ENCODE peak calls at places on chromosomes 7 and 10, in eight cellular contexts. Y, K, S, D, A, V, J and Z are unnamed samples.

GRCh38 chr7:114243646-114244045 is 171.0 kb upstream of the FOXP2 start:
- DNase-seq in K (no peak), Y (no peak), D (no peak), J (no peak), S (no peak), A (no peak), V (no peak), Z (no peak)

GRCh38 chr10:35355971-35356724 is 19.8 kb downstream of the CCNY start:
- DNase-seq in S (no peak), V (no peak), A (no peak), K (no peak), D (no peak), J (no peak), Y (no peak), Z (no peak)

GRCh38 chr7:9516672-9517071 is 1083.3 kb downstream of the NXPH1 start:
- DNase-seq in Y (no peak), A (no peak), D (no peak), S (no peak), V (no peak), K (no peak), J (no peak), Z (no peak)

GRCh38 chr7:94354950-94355349 is 39.7 kb upstream of the COL1A2 start:
- DNase-seq in D (no peak), S (no peak), J (no peak), Y (no peak), K (no peak), V (no peak), A (no peak), Z (no peak)

GRCh38 chr7:132190683-132191082 is 385.6 kb downstream of the PLXNA4 start:
- DNase-seq in Y (no peak), D (no peak), A (no peak), V (no peak), K (no peak), S (no peak), J (no peak), Z (no peak)

GRCh38 chr7:47901542-47901941 is 46.7 kb downstream of the PKD1L1 start:
- DNase-seq in A (no peak), D (peak), Y (no peak), J (no peak), S (no peak), V (no peak), K (no peak), Z (no peak)

GRCh38 chr7:74069086-74069541 is 14.5 kb upstream of the LIMK1 start:
- DNase-seq in S (no peak), V (no peak), K (no peak), Y (no peak), J (no peak), A (no peak), D (no peak), Z (no peak)

GRCh38 chr10:19021162-19021561 is 27.4 kb upstream of the MALRD1 start:
- DNase-seq in Y (no peak), K (no peak), J (no peak), A (no peak), D (no peak), V (no peak), S (no peak), Z (no peak)

GRCh38 chr7:8136331-8136730 is 125.6 kb downstream of the ICA1 start:
- DNase-seq in K (no peak), J (no peak), V (no peak), D (no peak), Y (no peak), A (no peak), S (no peak), Z (no peak)

GRCh38 chr7:135976312-135977019 is 693 bp downstream of the MTPN start:
- DNase-seq in A (no peak), J (no peak), D (peak), Y (peak), K (peak), S (peak), V (peak), Z (no peak)

GRCh38 chr7:78742694-78743093 is 710.8 kb downstream of the MAGI2 start:
- DNase-seq in A (no peak), V (no peak), Y (no peak), D (no peak), K (no peak), J (no peak), S (no peak), Z (no peak)

GRCh38 chr10:102230861-102231356 is 4.8 kb downstream of the ELOVL3 start:
- DNase-seq in S (peak), K (peak), J (no peak), V (peak), D (no peak), Y (peak), A (no peak), Z (no peak)

DNA sequence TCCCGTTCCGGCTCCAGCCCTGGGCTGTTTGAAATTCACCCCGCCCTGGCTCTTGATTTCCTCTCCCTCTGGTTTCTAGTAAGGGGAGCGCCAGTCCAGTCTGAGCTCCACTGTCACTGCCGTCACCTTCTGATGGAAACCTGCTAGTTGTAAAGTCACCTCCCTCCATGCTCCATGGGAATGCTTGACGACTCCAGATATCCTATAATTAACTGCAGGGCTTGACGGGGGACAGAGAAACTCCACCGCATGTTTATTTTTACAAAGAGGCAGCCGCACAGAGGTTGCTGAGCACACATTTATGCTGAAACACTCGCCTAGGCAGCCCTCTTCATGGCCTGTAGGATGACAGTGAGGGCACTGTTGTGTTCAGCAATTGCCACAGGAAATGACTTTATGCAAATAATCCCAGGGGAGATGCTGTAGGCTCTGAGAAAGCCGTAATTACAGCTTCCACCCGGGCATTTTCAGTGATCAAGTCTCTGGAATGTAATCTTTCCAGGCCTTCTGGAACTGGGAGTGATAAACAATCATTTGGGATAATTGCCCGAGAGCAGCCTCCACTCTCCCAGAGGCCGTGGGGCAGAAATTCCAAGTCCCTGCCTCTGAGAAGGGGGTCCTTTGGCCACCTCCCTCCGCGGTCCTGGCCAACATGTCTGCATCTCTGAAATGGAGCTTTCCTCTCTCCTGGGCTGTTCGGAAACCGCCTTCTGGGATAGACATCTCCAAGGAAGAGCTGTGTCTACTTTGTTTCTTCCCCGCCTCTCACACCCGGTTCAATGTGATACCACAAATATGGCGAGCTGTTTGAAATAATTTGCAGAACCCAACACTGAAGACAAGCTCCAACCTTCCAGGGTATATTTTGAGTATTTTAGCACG is 300.5 kb downstream of the KLF6 start:
- DNase-seq in D (peak), Y (no peak), A (no peak), S (no peak), K (no peak), J (peak), V (peak), Z (no peak)
- TF ChIP-seq POLR2A in D (no peak), Y (no peak), A (no peak), S (no peak), K (no peak), J (no peak), V (no peak), Z (no peak)

GRCh38 chr10:82267960-82268359 is 393.0 kb downstream of the NRG3 start:
- DNase-seq in V (no peak), Y (no peak), S (no peak), J (no peak), A (no peak), D (no peak), K (no peak), Z (no peak)

GRCh38 chr10:82267465-82267864 is 392.5 kb downstream of the NRG3 start:
- DNase-seq in V (no peak), K (no peak), S (no peak), J (no peak), Y (no peak), D (no peak), A (no peak), Z (no peak)

GRCh38 chr10:82267014-82267413 is 392.0 kb downstream of the NRG3 start:
- DNase-seq in Y (no peak), J (no peak), V (no peak), D (no peak), A (no peak), S (no peak), K (no peak), Z (no peak)

GRCh38 chr10:82266438-82266837 is 391.4 kb downstream of the NRG3 start:
- DNase-seq in V (no peak), D (no peak), A (no peak), J (no peak), S (no peak), Y (no peak), K (no peak), Z (no peak)
- H3K4me3 ChIP-seq in V (no peak), D (no peak), A (no peak), J (no peak), S (no peak), Y (no peak), K (no peak), Z (no peak)

GRCh38 chr7:12094365-12094921 is 116.7 kb upstream of the TMEM106B start:
- DNase-seq in K (no peak), V (no peak), A (no peak), Y (no peak), D (no peak), J (no peak), S (no peak), Z (no peak)
- TF ChIP-seq POLR2A in K (no peak), V (no peak), A (no peak), Y (no peak), D (no peak), J (no peak), S (no peak), Z (no peak)

GRCh38 chr10:119538632-119539358 is 3.7 kb downstream of the RGS10 start:
- DNase-seq in D (no peak), K (no peak), A (no peak), J (no peak), S (no peak), Y (no peak), V (peak), Z (no peak)
- H3K4me3 ChIP-seq in D (no peak), K (no peak), A (no peak), J (no peak), S (no peak), Y (peak), V (peak), Z (no peak)

DNA sequence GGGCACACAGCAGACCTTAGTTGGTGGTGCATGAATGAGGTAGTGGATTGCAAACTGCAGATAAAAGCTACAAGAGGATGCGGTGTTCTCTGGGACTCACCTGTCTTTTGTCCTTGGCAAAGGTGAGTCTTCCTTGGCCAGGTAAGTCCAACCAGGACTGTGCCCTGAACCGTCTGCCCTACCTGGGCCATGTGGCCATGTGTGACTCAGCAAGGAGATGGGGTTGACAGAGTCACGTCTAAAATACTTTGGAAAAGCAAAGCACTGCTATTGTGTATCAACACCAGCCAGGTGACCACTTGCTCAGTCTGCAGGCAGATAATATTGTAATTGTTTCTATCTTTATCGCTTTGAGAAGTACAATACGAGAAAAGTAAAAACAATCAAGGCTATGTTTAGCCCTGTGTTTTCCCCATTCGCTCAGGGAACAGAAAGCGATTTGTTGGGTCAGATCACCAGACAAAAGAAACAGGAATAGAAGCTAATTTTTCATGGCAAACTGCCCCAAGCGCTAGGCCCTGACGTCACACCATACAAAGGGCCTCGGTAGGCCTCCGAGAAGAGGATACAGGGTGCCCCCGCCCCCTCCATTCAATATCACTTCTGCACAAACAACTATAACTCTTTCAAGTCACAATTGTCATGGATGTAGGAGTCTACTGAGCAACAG is 57.3 kb downstream of the FAM53B start:
- DNase-seq in V (no peak), D (no peak), Y (peak), J (no peak), K (peak), A (peak), S (no peak), Z (no peak)
- TF ChIP-seq POLR2A in V (no peak), D (no peak), Y (peak), J (no peak), K (no peak), A (no peak), S (no peak), Z (no peak)

GRCh38 chr10:80144302-80145131 is 12.0 kb downstream of the PLAC9 start:
- DNase-seq in J (no peak), Y (peak), S (peak), K (peak), A (no peak), V (peak), D (no peak), Z (peak)
- H3K4me3 ChIP-seq in J (no peak), Y (peak), S (peak), K (no peak), A (no peak), V (peak), D (no peak), Z (no peak)

GRCh38 chr10:119206603-119207366 is 586 bp upstream of the GRK5 start:
- DNase-seq in Y (peak), S (peak), D (peak), J (peak), K (peak), V (peak), A (peak), Z (peak)

GRCh38 chr10:119208553-119208940 is 1.2 kb downstream of the GRK5 start:
- DNase-seq in V (no peak), Y (no peak), K (no peak), A (no peak), S (no peak), J (no peak), D (no peak), Z (no peak)

GRCh38 chr10:119207367-119207668 is at the start of gene GRK5:
- DNase-seq in A (peak), J (peak), D (peak), S (peak), V (peak), K (peak), Y (peak), Z (peak)

GRCh38 chr10:119207713-119208552 is 562 bp downstream of the GRK5 start:
- DNase-seq in V (peak), S (peak), Y (peak), A (peak), D (peak), J (peak), K (peak), Z (peak)

GRCh38 chr10:119205926-119206602 is 1.3 kb upstream of the GRK5 start:
- DNase-seq in S (peak), V (peak), Y (peak), K (peak), A (peak), D (no peak), J (peak), Z (peak)
- TF ChIP-seq POLR2A in S (no peak), V (no peak), Y (no peak), K (no peak), A (no peak), D (peak), J (no peak), Z (no peak)

GRCh38 chr10:8048281-8049008 is 6.0 kb upstream of the GATA3 start:
- DNase-seq in D (no peak), K (no peak), A (no peak), J (no peak), Y (no peak), V (no peak), S (no peak), Z (no peak)

GRCh38 chr10:8047452-8048280 is 6.8 kb upstream of the GATA3 start:
- DNase-seq in K (no peak), V (no peak), A (no peak), Y (no peak), J (no peak), D (no peak), S (no peak), Z (no peak)

GRCh38 chr10:8050561-8051108 is 3.9 kb upstream of the GATA3 start:
- DNase-seq in Y (no peak), A (no peak), S (peak), D (peak), J (no peak), V (no peak), K (peak), Z (no peak)

GRCh38 chr10:8049874-8050560 is 4.5 kb upstream of the GATA3 start:
- DNase-seq in K (no peak), V (no peak), Y (no peak), D (no peak), J (no peak), A (no peak), S (peak), Z (no peak)

DNA sequence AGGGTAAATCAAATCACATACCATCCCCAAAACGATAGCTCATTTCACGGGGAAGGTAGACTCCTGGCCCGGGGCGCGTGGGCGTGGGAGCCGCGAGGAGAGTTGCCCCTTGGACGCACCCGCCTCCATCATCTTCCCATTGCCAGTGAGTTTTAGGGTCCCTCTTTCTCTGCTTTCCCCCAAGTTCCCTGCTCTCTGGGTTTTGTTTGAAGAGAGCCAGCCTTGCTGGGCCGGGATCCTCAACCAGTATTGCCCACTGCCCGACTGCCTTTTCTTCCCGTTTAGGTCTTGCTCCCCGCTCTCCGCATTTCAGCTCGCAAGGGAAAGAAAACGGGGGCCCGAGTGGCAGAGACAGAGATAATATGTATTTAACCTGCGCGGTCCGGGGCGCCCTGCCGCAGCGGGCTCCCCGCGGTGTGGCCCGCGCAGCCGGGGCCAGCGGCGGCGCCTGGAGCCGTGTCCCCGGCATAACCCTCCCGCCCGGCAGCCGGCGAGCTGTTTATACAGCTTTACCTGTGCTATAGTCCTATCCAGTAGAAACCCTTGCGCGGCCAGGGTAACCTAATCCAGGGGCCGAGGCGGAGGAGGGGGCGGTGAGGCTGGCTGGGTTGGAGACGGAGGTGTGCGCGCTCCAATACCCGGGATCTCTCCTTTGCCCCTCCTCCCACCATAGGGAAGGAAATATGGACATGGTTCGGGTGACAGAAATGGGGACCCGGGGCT is 5.2 kb upstream of the GATA3 start:
- DNase-seq in K (no peak), V (no peak), Y (no peak), D (no peak), J (no peak), S (peak), A (no peak), Z (no peak)
- H3K4me3 ChIP-seq in K (no peak), V (peak), Y (peak), D (no peak), J (no peak), S (peak), A (peak), Z (peak)